ENCODE peak calls at places on chromosomes 6 and 20, in four cellular contexts. X is stimulated activated CD4-positive, alpha-beta T cell treated with anti-CD3 and anti-CD28 coated beads, Interleukin-4, amount 100 ng/mL, for 24 hours; Z is caudate nucleus; B is activated T-helper 1 cell treated with anti-CD3 and anti-CD28 coated beads, Interleukin-2, amount 50 U/mL, for 16 hours. D is an unnamed sample.

GRCh38 chr20:24678351-24679106 is 209.1 kb downstream of the SYNDIG1 start:
- DNase-seq in X (no peak), Z (no peak), B (no peak), D (no peak)

GRCh38 chr20:4962257-4962855 is 39.0 kb downstream of the SLC23A2 start:
- DNase-seq in X (peak), Z (no peak), B (no peak), D (no peak)

GRCh38 chr6:41607736-41608135 is 30.5 kb upstream of the MDFI start:
- DNase-seq in X (no peak), Z (no peak), B (no peak), D (no peak)

GRCh38 chr6:132498638-132499037 is 14.3 kb downstream of the STX7 start:
- DNase-seq in X (no peak), Z (no peak), B (no peak), D (no peak)

GRCh38 chr6:26017567-26017966 is 55.0 kb downstream of the TRIM38 start:
- DNase-seq in X (peak), Z (peak), B (peak), D (no peak)

GRCh38 chr20:840858-841567 is 7.5 kb downstream of the FAM110A start:
- DNase-seq in X (no peak), Z (no peak), B (no peak), D (no peak)

GRCh38 chr6:25017932-25018581 is 82.3 kb upstream of the RIPOR2 start:
- DNase-seq in X (peak), Z (no peak), B (peak), D (peak)

GRCh38 chr20:60993647-60994046 is 258.4 kb upstream of the CDH4 start:
- DNase-seq in X (no peak), Z (no peak), B (no peak), D (no peak)

GRCh38 chr6:45441811-45442453 is 64.2 kb upstream of the SUPT3H start:
- DNase-seq in X (no peak), Z (no peak), B (no peak), D (no peak)

GRCh38 chr6:108651781-108652227 is 91.1 kb downstream of the FOXO3 start:
- DNase-seq in X (no peak), Z (no peak), B (no peak), D (no peak)

GRCh38 chr20:63360850-63361497 is at the start of gene CHRNA4:
- DNase-seq in X (no peak), Z (no peak), B (no peak), D (no peak)

GRCh38 chr20:47205577-47206123 is 150.8 kb downstream of the ZMYND8 start:
- DNase-seq in X (no peak), Z (peak), B (no peak), D (no peak)

GRCh38 chr20:14193885-14194284 is 143.5 kb downstream of the FLRT3 start:
- DNase-seq in X (no peak), Z (no peak), B (no peak), D (no peak)

GRCh38 chr6:29597184-29597583 is 12.3 kb downstream of the OR2H2 start:
- DNase-seq in X (no peak), Z (no peak), B (no peak), D (no peak)

GRCh38 chr6:113750148-113750547 is 107.0 kb upstream of the MARCKS start:
- DNase-seq in X (no peak), Z (no peak), B (no peak), D (no peak)

GRCh38 chr20:61520761-61521460 is 268.9 kb downstream of the CDH4 start:
- DNase-seq in X (no peak), Z (no peak), B (no peak), D (no peak)

GRCh38 chr20:1894471-1894950 is 696 bp upstream of the SIRPA start:
- DNase-seq in X (no peak), Z (no peak), B (no peak), D (no peak)

GRCh38 chr6:139354177-139354576 is 20.3 kb downstream of the CITED2 start:
- DNase-seq in X (no peak), Z (no peak), B (no peak), D (no peak)

GRCh38 chr6:134123666-134124208 is 71.3 kb upstream of the SLC2A12 start:
- DNase-seq in X (peak), Z (no peak), B (no peak), D (no peak)